ENCODE peak calls at places on chromosomes 6 and 20, in five cellular contexts. Z, C, G, N and U are unnamed samples.

GRCh38 chr6:116651916-116652315 is 16.6 kb downstream of the ZUP1 start:
- DNase-seq in N (no peak), C (no peak), G (no peak), Z (no peak), U (no peak)

GRCh38 chr6:108477034-108477433 is 83.7 kb upstream of the FOXO3 start:
- DNase-seq in Z (no peak), C (no peak), G (no peak), N (no peak), U (no peak)

GRCh38 chr6:38215651-38216319 is 396.3 kb downstream of the ZFAND3 start:
- DNase-seq in N (no peak), Z (peak; percentile 40), G (no peak), C (no peak), U (no peak)

GRCh38 chr6:51303313-51303712 is 484.6 kb downstream of the TFAP2B start:
- DNase-seq in N (no peak), C (no peak), G (no peak), Z (no peak), U (no peak)

GRCh38 chr6:27770724-27771123 is 141.5 kb downstream of the OR2B2 start:
- DNase-seq in G (no peak), C (no peak), Z (no peak), N (no peak), U (no peak)

GRCh38 chr6:62974452-62974851 is 236.8 kb upstream of the FKBP1C start:
- DNase-seq in C (no peak), N (no peak), G (no peak), Z (no peak), U (no peak)

GRCh38 chr6:160329188-160329587 is 19.0 kb upstream of the SLC22A3 start:
- DNase-seq in N (no peak), G (no peak), Z (no peak), C (no peak), U (no peak)

GRCh38 chr20:37627060-37627766 is 66.6 kb upstream of the CTNNBL1 start:
- DNase-seq in N (peak; percentile 60), C (peak; percentile 41), G (peak; percentile 74), Z (no peak), U (no peak)

GRCh38 chr20:51514836-51515235 is 27.7 kb downstream of the NFATC2 start:
- DNase-seq in G (no peak), C (no peak), Z (no peak), N (no peak), U (no peak)

GRCh38 chr6:3455121-3455489 is 1.7 kb downstream of the SLC22A23 start:
- DNase-seq in Z (no peak), N (no peak), G (peak; percentile 45), C (no peak), U (no peak)
- H3K9me3 ChIP-seq in Z (no peaks in the 10 kb centered on the region), N (no peaks in the 10 kb centered on the region), G (no peaks in the 10 kb centered on the region), C (no peaks in the 10 kb centered on the region), U (no peaks in the 10 kb centered on the region)

GRCh38 chr6:11096109-11096508 is 2.5 kb downstream of the SMIM13 start:
- DNase-seq in C (no peak), G (peak; percentile 32), N (no peak), Z (no peak), U (no peak)

GRCh38 chr6:11092654-11093053 is 980 bp upstream of the SMIM13 start:
- DNase-seq in C (no peak), N (no peak), G (no peak), Z (no peak), U (no peak)

GRCh38 chr6:11093591-11094410 is at the start of gene SMIM13:
- DNase-seq in C (peak; percentile 96), G (peak; percentile 98), Z (peak; percentile 97), N (peak; percentile 99), U (peak; percentile 98)

GRCh38 chr6:11094411-11094851 is 797 bp downstream of the SMIM13 start:
- DNase-seq in G (peak; percentile 56), Z (no peak), C (peak; percentile 42), N (peak; percentile 69), U (peak; percentile 71)

DNA sequence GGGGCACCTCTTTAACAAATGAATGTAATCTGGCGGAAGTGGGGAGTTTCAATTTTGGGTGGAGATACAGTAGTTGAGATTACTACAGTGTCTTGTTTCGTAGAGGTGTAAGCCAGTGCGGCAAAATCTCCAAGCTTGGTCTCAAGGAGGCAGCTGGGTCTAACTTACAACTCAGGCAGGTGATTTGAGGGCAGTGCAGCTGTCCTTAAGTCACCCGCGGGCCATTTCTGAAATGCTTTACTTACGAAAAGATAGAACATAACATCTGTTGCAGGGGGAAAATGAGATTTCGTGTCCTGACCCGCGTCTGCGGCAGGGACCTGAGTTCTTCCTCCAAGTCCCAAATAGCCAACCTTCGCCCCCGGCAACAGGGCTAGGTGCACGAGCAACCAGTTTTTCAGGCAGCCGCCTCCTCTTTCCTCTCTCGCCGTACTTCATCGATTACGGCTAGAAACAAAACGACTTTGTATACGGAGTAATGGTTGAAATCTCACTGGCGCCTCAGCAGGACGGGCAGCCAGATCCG is 506 bp upstream of the SMIM13 start:
- DNase-seq in Z (no peak), G (no peak), C (no peak), N (no peak), U (no peak)
- H3K27ac ChIP-seq in Z (peak overlapping the region; percentile 99), G (peak overlapping the region; percentile 69), C (peak overlapping the region; percentile 96), N (peak overlapping the region; percentile 92), U (peak overlapping the region; percentile 99)

GRCh38 chr20:49280463-49281058 is 2.7 kb upstream of the ZNFX1 start:
- DNase-seq in Z (no peak), N (no peak), C (no peak), G (no peak), U (no peak)

GRCh38 chr20:49281059-49281912 is 3.4 kb upstream of the ZNFX1 start:
- DNase-seq in G (peak; percentile 31), Z (no peak), C (no peak), N (no peak), U (no peak)

GRCh38 chr20:49278817-49279676 is 1.2 kb upstream of the ZNFX1 start:
- DNase-seq in N (no peak), G (no peak), Z (no peak), C (peak; percentile 32), U (no peak)

GRCh38 chr20:49278036-49278816 is at the start of gene ZNFX1:
- DNase-seq in N (peak; percentile 100), Z (peak; percentile 99), G (peak; percentile 100), C (peak; percentile 99), U (peak; percentile 100)

GRCh38 chr20:49279677-49280462 is 2.0 kb upstream of the ZNFX1 start:
- DNase-seq in C (no peak), Z (no peak), N (no peak), G (no peak), U (no peak)
- H3K9me3 ChIP-seq in C (no peaks in the 10 kb centered on the region), Z (no peaks in the 10 kb centered on the region), N (no peaks in the 10 kb centered on the region), G (peaks cover 18% of the 10 kb centered on the region), U (peaks cover 9% of the 10 kb centered on the region)

GRCh38 chr6:75612921-75613534 is 11.3 kb downstream of the SENP6 start:
- DNase-seq in Z (no peak), N (no peak), G (no peak), C (no peak), U (no peak)

GRCh38 chr6:75609639-75610590 is 8.2 kb downstream of the SENP6 start:
- DNase-seq in G (no peak), N (no peak), Z (no peak), C (no peak), U (no peak)

GRCh38 chr6:75611702-75612375 is 10.2 kb downstream of the SENP6 start:
- DNase-seq in C (no peak), Z (no peak), N (no peak), G (no peak), U (no peak)

GRCh38 chr6:75611011-75611701 is 9.5 kb downstream of the SENP6 start:
- DNase-seq in G (no peak), Z (no peak), C (no peak), N (no peak), U (no peak)

GRCh38 chr6:75612434-75612833 is 10.8 kb downstream of the SENP6 start:
- DNase-seq in G (no peak), Z (no peak), N (no peak), C (no peak), U (no peak)
- H3K27ac ChIP-seq in G (no peak overlapping the region), Z (peak overlapping the region; percentile 66), N (peak overlapping the region; percentile 24), C (no peak overlapping the region), U (no peak overlapping the region)

GRCh38 chr20:58395604-58396003 is 6.6 kb downstream of the VAPB start:
- DNase-seq in N (no peak), C (no peak), G (no peak), Z (no peak), U (no peak)
- H3K9me3 ChIP-seq in N (no peaks in the 10 kb centered on the region), C (no peaks in the 10 kb centered on the region), G (no peaks in the 10 kb centered on the region), Z (no peaks in the 10 kb centered on the region), U (no peaks in the 10 kb centered on the region)

GRCh38 chr6:36765943-36766648 is 68.5 kb downstream of the RAB44 start:
- DNase-seq in N (peak; percentile 89), G (peak; percentile 90), C (peak; percentile 84), Z (no peak), U (peak; percentile 86)
- H3K27ac ChIP-seq in N (no peak overlapping the region), G (no peak overlapping the region), C (no peak overlapping the region), Z (no peak overlapping the region), U (no peak overlapping the region)

DNA sequence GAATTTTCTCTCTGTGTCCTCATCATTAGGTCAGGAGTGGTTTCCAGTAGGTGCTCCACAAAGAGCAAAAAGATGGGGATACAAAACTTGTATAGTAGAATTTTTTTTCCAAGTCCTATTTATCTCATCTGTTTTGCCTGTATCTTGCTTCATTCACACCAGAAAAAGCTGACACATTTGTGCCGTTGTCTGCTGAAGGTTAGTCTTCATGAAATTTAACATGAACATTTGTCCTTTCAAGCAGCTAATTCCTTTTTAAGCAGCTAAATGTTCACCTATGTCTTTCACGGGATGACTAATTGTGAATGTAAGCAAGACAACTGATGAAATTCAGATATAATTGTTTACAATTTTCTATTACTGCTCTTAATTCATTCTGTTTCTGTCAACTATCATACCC is 83.8 kb downstream of the ATXN1 start:
- DNase-seq in G (peak; percentile 27), N (no peak), C (no peak), Z (no peak), U (no peak)
- H3K9me3 ChIP-seq in G (no peaks in the 10 kb centered on the region), N (no peaks in the 10 kb centered on the region), C (no peaks in the 10 kb centered on the region), Z (no peaks in the 10 kb centered on the region), U (no peaks in the 10 kb centered on the region)